ENCODE peak calls at places on chromosomes 7 and 10, in seven cellular contexts. L is endothelial cell, E is colonic mucosa, P is brain microvascular endothelial cell, A is HCT116, D is gastrocnemius medialis, R is AG04449. W is an unnamed sample.

GRCh38 chr10:4241724-4242345 is 456.8 kb upstream of the KLF6 start:
- DNase-seq in L (peak; percentile 18), E (no peak), P (peak; percentile 100), A (no peak), D (no peak), R (peak; percentile 100), W (peak; percentile 94)

GRCh38 chr10:103499881-103500280 is 6.4 kb downstream of the NEURL1 start:
- DNase-seq in L (no peak), E (no peak), P (no peak), A (no peak), D (no peak), R (no peak), W (no peak)

GRCh38 chr10:48551796-48552591 is 52.9 kb downstream of the ARHGAP22 start:
- DNase-seq in L (peak; percentile 36), E (no peak), P (peak; percentile 40), A (peak; percentile 15), D (no peak), R (no peak), W (peak; percentile 35)

GRCh38 chr7:28354601-28355062 is 57.7 kb upstream of the CREB5 start:
- DNase-seq in L (no peak), E (no peak), P (peak; percentile 82), A (no peak), D (no peak), R (peak; percentile 92), W (peak; percentile 80)

GRCh38 chr7:36522453-36523007 is 132.9 kb downstream of the ANLN start:
- DNase-seq in L (no peak), E (no peak), P (no peak), A (no peak), D (no peak), R (no peak), W (no peak)

GRCh38 chr7:129334473-129334872 is 99.8 kb upstream of the STRIP2 start:
- DNase-seq in L (no peak), E (no peak), P (no peak), A (no peak), D (no peak), R (no peak), W (no peak)

GRCh38 chr10:127041561-127041960 is 136.3 kb downstream of the DOCK1 start:
- DNase-seq in L (no peak), E (peak; percentile 7), P (peak; percentile 54), A (peak; percentile 29), D (no peak), R (peak; percentile 75), W (peak; percentile 68)

GRCh38 chr10:15333909-15334649 is 37.0 kb downstream of the FAM171A1 start:
- DNase-seq in L (no peak), E (no peak), P (no peak), A (no peak), D (no peak), R (no peak), W (peak; percentile 36)

GRCh38 chr7:42096681-42097637 is 140.1 kb downstream of the GLI3 start:
- DNase-seq in L (no peak), E (no peak), P (no peak), A (no peak), D (peak; percentile 51), R (no peak), W (no peak)

GRCh38 chr10:103238506-103239252 is 7.0 kb upstream of the RPEL1 start:
- DNase-seq in L (no peak), E (peak; percentile 82), P (peak; percentile 44), A (peak; percentile 84), D (peak; percentile 38), R (no peak), W (peak; percentile 36)

GRCh38 chr7:47327698-47328391 is 254.1 kb downstream of the TNS3 start:
- DNase-seq in L (peak; percentile 61), E (peak; percentile 83), P (peak; percentile 73), A (no peak), D (peak; percentile 80), R (no peak), W (peak; percentile 43)

GRCh38 chr10:100143756-100144155 is 42.1 kb downstream of the ERLIN1 start:
- DNase-seq in L (no peak), E (no peak), P (no peak), A (no peak), D (no peak), R (no peak), W (no peak)

GRCh38 chr10:27558612-27559020 is 54.5 kb downstream of the RAB18 start:
- DNase-seq in L (peak; percentile 47), E (peak; percentile 69), P (peak; percentile 37), A (peak; percentile 58), D (peak; percentile 36), R (peak; percentile 10), W (peak; percentile 42)

GRCh38 chr7:138170298-138170697 is 94.0 kb downstream of the AKR1D1 start:
- DNase-seq in L (no peak), E (no peak), P (no peak), A (no peak), D (no peak), R (no peak), W (no peak)

GRCh38 chr7:130793855-130794618 is 60.0 kb upstream of the KLF14 start:
- DNase-seq in L (no peak), E (no peak), P (peak; percentile 48), A (peak; percentile 21), D (no peak), R (no peak), W (peak; percentile 4)

GRCh38 chr10:11378835-11379234 is 232.6 kb downstream of the USP6NL start:
- DNase-seq in L (no peak), E (no peak), P (no peak), A (no peak), D (no peak), R (no peak), W (no peak)

GRCh38 chr10:124701881-124702656 is 42.1 kb downstream of the FAM53B start:
- DNase-seq in L (no peak), E (no peak), P (peak; percentile 76), A (no peak), D (peak; percentile 63), R (no peak), W (no peak)

GRCh38 chr10:42754155-42755027 is 28.2 kb upstream of the BMS1 start:
- DNase-seq in L (peak; percentile 50), E (no peak), P (no peak), A (no peak), D (no peak), R (no peak), W (no peak)

GRCh38 chr7:44761207-44762161 is 12.8 kb downstream of the ZMIZ2 start:
- DNase-seq in L (no peak), E (peak; percentile 90), P (no peak), A (peak; percentile 67), D (peak; percentile 63), R (no peak), W (peak; percentile 20)

GRCh38 chr7:142181966-142182365 is 70.4 kb downstream of the MGAM2 start:
- DNase-seq in L (no peak), E (no peak), P (no peak), A (no peak), D (no peak), R (no peak), W (no peak)

GRCh38 chr7:67937717-67938191 is 941.1 kb downstream of the TYW1 start:
- DNase-seq in L (no peak), E (no peak), P (peak; percentile 57), A (no peak), D (no peak), R (peak; percentile 96), W (peak; percentile 32)

GRCh38 chr7:47946581-47947354 is 1.5 kb downstream of the PKD1L1 start:
- DNase-seq in L (no peak), E (no peak), P (no peak), A (no peak), D (no peak), R (no peak), W (no peak)

GRCh38 chr7:832292-832967 is at the start of gene SUN1:
- DNase-seq in L (peak; percentile 61), E (no peak), P (peak; percentile 86), A (peak; percentile 87), D (peak; percentile 68), R (no peak), W (no peak)

GRCh38 chr10:86376403-86376802 is 9.8 kb upstream of the GRID1 start:
- DNase-seq in L (no peak), E (peak; percentile 10), P (no peak), A (no peak), D (no peak), R (no peak), W (no peak)

GRCh38 chr7:80681272-80681885 is 42.9 kb downstream of the CD36 start:
- DNase-seq in L (peak; percentile 10), E (no peak), P (peak; percentile 47), A (peak; percentile 45), D (no peak), R (no peak), W (peak; percentile 8)
- TF ChIP-seq CTCF in L (no peak), E (peak; percentile 30), P (peak; percentile 70), A (peak; percentile 69), D (no peak), R (peak; percentile 39), W (peak; percentile 51)

GRCh38 chr10:44593952-44594351 is 209.1 kb upstream of the CXCL12 start:
- DNase-seq in L (no peak), E (no peak), P (no peak), A (no peak), D (no peak), R (no peak), W (no peak)
- TF ChIP-seq CTCF in L (no peak), E (no peak), P (no peak), A (no peak), D (no peak), R (no peak), W (no peak)

GRCh38 chr7:20713792-20714191 is 72.9 kb downstream of the SP8 start:
- DNase-seq in L (no peak), E (no peak), P (no peak), A (no peak), D (no peak), R (no peak), W (no peak)
- TF ChIP-seq CTCF in L (no peak), E (no peak), P (no peak), A (no peak), D (no peak), R (no peak), W (no peak)

GRCh38 chr7:1883834-1884582 is 213.9 kb downstream of the ELFN1 start:
- DNase-seq in L (no peak), E (no peak), P (no peak), A (no peak), D (peak; percentile 25), R (no peak), W (no peak)
- TF ChIP-seq CTCF in L (no peak), E (no peak), P (peak; percentile 21), A (peak; percentile 26), D (no peak), R (peak; percentile 4), W (no peak)

W was measured in AG09319.